ENCODE peak calls at places on chromosomes 16 and 17, in six cellular contexts. One of them, this sample, is unnamed.

GRCh38 chr16:397736-398332 is 835 bp downstream of the NME4 start:
- DNase-seq in HepG2: peak
- DNase-seq in HCT116: peak
- DNase-seq in SK-N-SH: peak
- DNase-seq in H1: peak
- DNase-seq in GM12878: no peak
- DNase-seq in this sample: peak

GRCh38 chr17:17689312-17689711 is 8.1 kb downstream of the RAI1 start:
- DNase-seq in HepG2: no peak
- DNase-seq in HCT116: no peak
- DNase-seq in SK-N-SH: no peak
- DNase-seq in H1: no peak
- DNase-seq in GM12878: no peak
- DNase-seq in this sample: no peak

GRCh38 chr16:56950881-56951771 is 10.6 kb upstream of the CETP start:
- DNase-seq in HepG2: peak
- DNase-seq in HCT116: no peak
- DNase-seq in SK-N-SH: peak
- DNase-seq in H1: peak
- DNase-seq in GM12878: no peak
- DNase-seq in this sample: no peak

GRCh38 chr17:38443356-38444026 is 15.2 kb downstream of the ARHGAP23 start:
- DNase-seq in HepG2: no peak
- DNase-seq in HCT116: no peak
- DNase-seq in SK-N-SH: no peak
- DNase-seq in H1: no peak
- DNase-seq in GM12878: peak
- DNase-seq in this sample: no peak

GRCh38 chr16:65763640-65764305 is 602.7 kb upstream of the CDH5 start:
- DNase-seq in HepG2: no peak
- DNase-seq in HCT116: no peak
- DNase-seq in SK-N-SH: no peak
- DNase-seq in H1: no peak
- DNase-seq in GM12878: no peak
- DNase-seq in this sample: no peak

GRCh38 chr17:35968520-35969054 is 12.7 kb downstream of the CCL16 start:
- DNase-seq in HepG2: no peak
- DNase-seq in HCT116: no peak
- DNase-seq in SK-N-SH: no peak
- DNase-seq in H1: no peak
- DNase-seq in GM12878: no peak
- DNase-seq in this sample: no peak

GRCh38 chr17:48814504-48814903 is 2.5 kb downstream of the TTLL6 start:
- DNase-seq in HepG2: peak
- DNase-seq in HCT116: peak
- DNase-seq in SK-N-SH: peak
- DNase-seq in H1: peak
- DNase-seq in GM12878: no peak
- DNase-seq in this sample: peak

GRCh38 chr17:45686250-45686649 is 97.9 kb upstream of the CRHR1 start:
- DNase-seq in HepG2: no peak
- DNase-seq in HCT116: no peak
- DNase-seq in SK-N-SH: no peak
- DNase-seq in H1: no peak
- DNase-seq in GM12878: no peak
- DNase-seq in this sample: no peak

GRCh38 chr16:24204150-24204665 is 51.9 kb upstream of the CACNG3 start:
- DNase-seq in HepG2: no peak
- DNase-seq in HCT116: no peak
- DNase-seq in SK-N-SH: no peak
- DNase-seq in H1: no peak
- DNase-seq in GM12878: no peak
- DNase-seq in this sample: no peak

GRCh38 chr16:89097528-89097846 is 3.8 kb downstream of the ACSF3 start:
- DNase-seq in HepG2: no peak
- DNase-seq in HCT116: no peak
- DNase-seq in SK-N-SH: no peak
- DNase-seq in H1: no peak
- DNase-seq in GM12878: no peak
- DNase-seq in this sample: no peak

GRCh38 chr16:72620853-72621252 is 427.1 kb downstream of the ZFHX3 start:
- DNase-seq in HepG2: no peak
- DNase-seq in HCT116: no peak
- DNase-seq in SK-N-SH: no peak
- DNase-seq in H1: no peak
- DNase-seq in GM12878: no peak
- DNase-seq in this sample: no peak

GRCh38 chr16:30186444-30186781 is 3.0 kb downstream of the CORO1A start:
- DNase-seq in HepG2: no peak
- DNase-seq in HCT116: no peak
- DNase-seq in SK-N-SH: no peak
- DNase-seq in H1: no peak
- DNase-seq in GM12878: no peak
- DNase-seq in this sample: no peak

GRCh38 chr17:18246880-18247612 is 11.5 kb downstream of the FLII start:
- DNase-seq in HepG2: no peak
- DNase-seq in HCT116: no peak
- DNase-seq in SK-N-SH: peak
- DNase-seq in H1: peak
- DNase-seq in GM12878: no peak
- DNase-seq in this sample: peak

GRCh38 chr16:84027607-84028006 is 15.0 kb downstream of the SLC38A8 start:
- DNase-seq in HepG2: no peak
- DNase-seq in HCT116: no peak
- DNase-seq in SK-N-SH: no peak
- DNase-seq in H1: no peak
- DNase-seq in GM12878: no peak
- DNase-seq in this sample: no peak

GRCh38 chr16:49560018-49560830 is 186.6 kb downstream of the C16orf78 start:
- DNase-seq in HepG2: no peak
- DNase-seq in HCT116: no peak
- DNase-seq in SK-N-SH: no peak
- DNase-seq in H1: no peak
- DNase-seq in GM12878: no peak
- DNase-seq in this sample: no peak

GRCh38 chr16:12231666-12232065 is 255.1 kb downstream of the SNX29 start:
- DNase-seq in HepG2: no peak
- DNase-seq in HCT116: no peak
- DNase-seq in SK-N-SH: no peak
- DNase-seq in H1: no peak
- DNase-seq in GM12878: no peak
- DNase-seq in this sample: no peak

GRCh38 chr16:11976850-11977205 is 294 bp downstream of the SNX29 start:
- DNase-seq in HepG2: no peak
- DNase-seq in HCT116: no peak
- DNase-seq in SK-N-SH: no peak
- DNase-seq in H1: no peak
- DNase-seq in GM12878: no peak
- DNase-seq in this sample: no peak

GRCh38 chr17:52648995-52649394 is 490.5 kb upstream of the CA10 start:
- DNase-seq in HepG2: no peak
- DNase-seq in HCT116: no peak
- DNase-seq in SK-N-SH: no peak
- DNase-seq in H1: no peak
- DNase-seq in GM12878: no peak
- DNase-seq in this sample: no peak

GRCh38 chr17:73914536-73915274 is 270.5 kb upstream of the SDK2 start:
- DNase-seq in HepG2: no peak
- DNase-seq in HCT116: no peak
- DNase-seq in SK-N-SH: no peak
- DNase-seq in H1: no peak
- DNase-seq in GM12878: no peak
- DNase-seq in this sample: no peak

GRCh38 chr16:2253293-2253692 is 1.9 kb upstream of the ECI1 start:
- DNase-seq in HepG2: no peak
- DNase-seq in HCT116: no peak
- DNase-seq in SK-N-SH: no peak
- DNase-seq in H1: no peak
- DNase-seq in GM12878: no peak
- DNase-seq in this sample: no peak

GRCh38 chr17:77315010-77315409 is 174.2 kb downstream of the SEC14L1 start:
- DNase-seq in HepG2: no peak
- DNase-seq in HCT116: no peak
- DNase-seq in SK-N-SH: no peak
- DNase-seq in H1: no peak
- DNase-seq in GM12878: no peak
- DNase-seq in this sample: no peak

GRCh38 chr16:963913-964695 is 6.7 kb downstream of the LMF1 start:
- DNase-seq in HepG2: no peak
- DNase-seq in HCT116: no peak
- DNase-seq in SK-N-SH: no peak
- DNase-seq in H1: no peak
- DNase-seq in GM12878: no peak
- DNase-seq in this sample: no peak

DNA sequence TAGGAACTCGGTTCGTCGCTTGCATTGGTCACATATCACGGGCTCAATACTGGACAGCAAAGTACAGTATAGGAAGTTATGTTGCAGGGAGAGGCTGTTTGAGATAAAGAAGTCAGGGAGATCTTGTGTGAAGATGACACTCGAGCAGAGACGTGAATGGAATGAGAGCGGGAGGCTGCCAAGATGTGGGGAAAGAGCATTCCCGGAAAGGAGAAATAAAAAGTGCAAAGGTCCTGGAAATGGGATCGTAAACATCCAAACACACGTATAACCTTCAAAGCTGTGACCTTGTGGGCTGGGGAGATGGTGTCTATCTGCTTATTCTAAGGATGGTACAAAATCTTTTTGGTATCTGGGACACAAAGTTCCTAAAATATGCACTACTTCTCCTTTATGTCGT is 43.0 kb upstream of the MYOCD start:
- DNase-seq in HepG2: no peak
- DNase-seq in HCT116: no peak
- DNase-seq in SK-N-SH: no peak
- DNase-seq in H1: no peak
- DNase-seq in GM12878: no peak
- DNase-seq in this sample: no peak
- TF ChIP-seq JUND in HepG2: no peak
- TF ChIP-seq JUND in HCT116: no peak
- TF ChIP-seq JUND in SK-N-SH: no peak
- TF ChIP-seq JUND in H1: no peak
- TF ChIP-seq JUND in GM12878: no peak
- TF ChIP-seq JUND in this sample: no peak

DNA sequence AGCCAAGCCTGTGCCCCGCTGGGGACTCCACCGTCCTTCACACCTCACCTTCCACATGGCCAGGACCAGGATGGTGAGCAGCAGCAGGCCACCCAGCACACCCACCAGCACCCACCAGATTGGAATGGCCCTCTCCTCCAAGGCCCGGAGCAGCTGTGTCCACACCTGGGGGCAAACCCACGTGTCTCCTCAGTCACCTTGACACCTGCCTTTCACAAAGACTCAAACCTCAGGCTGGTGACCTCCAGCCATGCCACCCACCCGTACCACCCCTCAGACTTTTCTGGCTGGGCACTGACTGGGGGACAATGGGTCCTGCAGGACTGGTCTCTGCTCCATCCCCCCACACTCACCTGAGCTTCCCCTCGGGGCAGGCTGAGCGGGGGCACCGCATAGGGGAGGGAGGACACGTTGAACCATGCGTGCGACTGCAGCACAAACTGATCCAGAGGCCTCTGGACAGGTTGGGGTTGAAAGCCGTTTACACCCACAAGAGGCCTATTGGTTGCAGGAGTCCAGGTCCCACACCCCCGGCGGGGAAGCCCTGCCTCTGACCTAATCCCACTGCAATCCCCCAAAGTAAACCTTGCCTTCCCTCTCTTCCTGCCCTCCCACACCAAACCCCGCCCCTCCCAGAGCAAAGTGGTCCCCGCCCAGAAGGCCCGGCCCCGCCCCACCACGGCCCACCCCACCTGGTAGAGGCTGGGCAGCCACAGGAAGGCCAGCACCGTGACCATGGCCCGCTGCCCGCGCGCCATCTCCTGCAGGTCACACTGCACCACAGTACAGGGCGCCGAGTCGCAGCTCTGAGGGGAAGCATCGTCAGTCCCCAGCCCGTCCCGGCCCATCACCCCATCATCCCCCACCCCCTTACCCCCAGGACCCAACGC is 10.9 kb upstream of the FAM171A2 start:
- DNase-seq in HepG2: peak
- DNase-seq in HCT116: no peak
- DNase-seq in SK-N-SH: peak
- DNase-seq in H1: peak
- DNase-seq in GM12878: no peak
- DNase-seq in this sample: no peak
- TF ChIP-seq JUND in HepG2: no peak
- TF ChIP-seq JUND in HCT116: no peak
- TF ChIP-seq JUND in SK-N-SH: no peak
- TF ChIP-seq JUND in H1: no peak
- TF ChIP-seq JUND in GM12878: no peak
- TF ChIP-seq JUND in this sample: no peak

DNA sequence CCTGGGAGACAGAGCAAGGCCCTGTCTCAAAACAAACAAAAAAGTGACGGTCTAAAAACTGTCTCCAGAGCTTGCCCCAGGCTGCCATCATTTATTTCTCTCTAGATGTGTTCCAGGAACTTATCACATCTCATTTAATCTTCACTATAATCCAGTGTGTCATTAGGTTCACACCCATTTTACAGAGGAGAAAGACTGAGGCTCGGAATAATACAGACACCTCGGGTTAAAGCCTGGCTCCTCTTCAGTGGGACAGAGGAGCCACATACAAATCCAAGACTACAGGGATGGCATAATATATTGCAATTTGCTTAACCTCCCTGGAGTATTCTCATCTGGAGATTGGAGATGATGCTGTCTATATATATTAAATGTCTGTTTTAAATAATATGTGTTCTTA is 5.9 kb downstream of the PDILT start:
- DNase-seq in HepG2: no peak
- DNase-seq in HCT116: no peak
- DNase-seq in SK-N-SH: no peak
- DNase-seq in H1: no peak
- DNase-seq in GM12878: no peak
- DNase-seq in this sample: no peak
- TF ChIP-seq JUND in HepG2: no peak
- TF ChIP-seq JUND in HCT116: no peak
- TF ChIP-seq JUND in SK-N-SH: no peak
- TF ChIP-seq JUND in H1: no peak
- TF ChIP-seq JUND in GM12878: no peak
- TF ChIP-seq JUND in this sample: no peak

GRCh38 chr17:66944365-66945203 is 19.9 kb upstream of the CACNG4 start:
- DNase-seq in HepG2: no peak
- DNase-seq in HCT116: no peak
- DNase-seq in SK-N-SH: peak
- DNase-seq in H1: no peak
- DNase-seq in GM12878: no peak
- DNase-seq in this sample: peak

GRCh38 chr17:66947311-66947710 is 17.2 kb upstream of the CACNG4 start:
- DNase-seq in HepG2: no peak
- DNase-seq in HCT116: no peak
- DNase-seq in SK-N-SH: no peak
- DNase-seq in H1: no peak
- DNase-seq in GM12878: no peak
- DNase-seq in this sample: no peak

GRCh38 chr17:66943484-66943883 is 21.0 kb upstream of the CACNG4 start:
- DNase-seq in HepG2: no peak
- DNase-seq in HCT116: no peak
- DNase-seq in SK-N-SH: no peak
- DNase-seq in H1: no peak
- DNase-seq in GM12878: no peak
- DNase-seq in this sample: no peak

GRCh38 chr17:66946251-66946650 is 18.3 kb upstream of the CACNG4 start:
- DNase-seq in HepG2: no peak
- DNase-seq in HCT116: no peak
- DNase-seq in SK-N-SH: no peak
- DNase-seq in H1: no peak
- DNase-seq in GM12878: no peak
- DNase-seq in this sample: no peak

GRCh38 chr17:66945451-66945850 is 19.1 kb upstream of the CACNG4 start:
- DNase-seq in HepG2: no peak
- DNase-seq in HCT116: no peak
- DNase-seq in SK-N-SH: no peak
- DNase-seq in H1: no peak
- DNase-seq in GM12878: no peak
- DNase-seq in this sample: no peak
- TF ChIP-seq JUND in HepG2: no peak
- TF ChIP-seq JUND in HCT116: no peak
- TF ChIP-seq JUND in SK-N-SH: no peak
- TF ChIP-seq JUND in H1: no peak
- TF ChIP-seq JUND in GM12878: no peak
- TF ChIP-seq JUND in this sample: no peak